ENCODE peak calls at places on chromosomes 3 and 15, in ten cellular contexts. G is stimulated activated CD8-positive, alpha-beta memory T cell treated with anti-CD3 and anti-CD28 coated beads, Interleukin-12 subunit alpha, Interleukin-12 subunit beta, amount 100 ng/mL, for 4 hours; Z is NCI-H69; L is activated T-cell treated with anti-CD3 and anti-CD28 coated beads for 4 hours; S is neural crest cell; M is ELF-1; X is SJSA1; F is NCI-H2081; H is uterus; Y is HAP-1. P is an unnamed sample.

GRCh38 chr15:22915866-22916515 is 64.2 kb downstream of the CYFIP1 start:
- DNase-seq in S (no peak), G (no peak), F (no peak), M (no peak), Z (no peak), X (no peak), Y (no peak), L (no peak), H (no peak), P (no peak)

GRCh38 chr3:123050666-123051065 is 16.2 kb upstream of the PDIA5 start:
- DNase-seq in Z (no peak), M (peak; percentile 68), X (no peak), S (no peak), Y (no peak), G (no peak), F (no peak), L (no peak), H (no peak), P (peak; percentile 34)

GRCh38 chr3:142608615-142609014 is 12.4 kb downstream of the PLS1 start:
- DNase-seq in G (no peak), M (peak; percentile 78), X (no peak), Y (no peak), S (no peak), L (no peak), Z (peak; percentile 17), H (no peak), F (no peak), P (peak; percentile 89)

GRCh38 chr15:64158363-64159134 is 4.3 kb downstream of the PPIB start:
- DNase-seq in M (peak; percentile 22), H (no peak), L (no peak), G (no peak), S (no peak), X (no peak), F (no peak), Y (no peak), Z (no peak), P (no peak)

GRCh38 chr3:7432610-7433009 is 571.7 kb downstream of the GRM7 start:
- DNase-seq in F (no peak), L (no peak), H (no peak), S (no peak), M (no peak), Y (no peak), X (no peak), Z (no peak), G (no peak), P (no peak)

GRCh38 chr3:24502690-24503089 is 8.0 kb upstream of the THRB start:
- DNase-seq in S (no peak), Z (no peak), M (no peak), H (no peak), G (no peak), L (no peak), X (no peak), F (no peak), Y (no peak), P (no peak)

GRCh38 chr3:123150449-123150954 is 51.2 kb upstream of the SEC22A start:
- DNase-seq in S (no peak), Y (no peak), L (no peak), F (no peak), H (no peak), X (no peak), Z (no peak), G (no peak), M (no peak), P (no peak)

GRCh38 chr3:196741401-196741761 is 1.7 kb downstream of the PAK2 start:
- DNase-seq in Z (no peak), G (no peak), F (no peak), Y (no peak), X (no peak), S (no peak), L (no peak), M (peak; percentile 9), H (no peak), P (no peak)

GRCh38 chr3:89740881-89741177 is 633.4 kb downstream of the EPHA3 start:
- DNase-seq in Y (no peak), X (no peak), L (no peak), S (no peak), Z (no peak), G (no peak), M (no peak), F (no peak), H (no peak), P (no peak)

GRCh38 chr15:29612096-29612495 is 210.2 kb downstream of the TJP1 start:
- DNase-seq in M (peak; percentile 77), L (no peak), H (no peak), Z (no peak), X (peak; percentile 40), F (no peak), Y (no peak), G (no peak), S (no peak), P (no peak)

GRCh38 chr3:64152100-64152499 is 73.2 kb downstream of the PRICKLE2 start:
- DNase-seq in Y (no peak), F (no peak), L (no peak), G (no peak), M (no peak), X (no peak), S (no peak), H (peak; percentile 79), Z (no peak), P (no peak)

GRCh38 chr15:61501815-61502214 is 272.7 kb upstream of the RORA start:
- DNase-seq in M (no peak), S (no peak), L (no peak), X (no peak), F (no peak), Y (no peak), Z (no peak), H (no peak), G (no peak), P (no peak)

GRCh38 chr3:10817506-10817905 is 1.5 kb downstream of the SLC6A11 start:
- DNase-seq in M (peak; percentile 6), G (no peak), H (no peak), Z (no peak), S (no peak), Y (no peak), L (no peak), F (no peak), X (no peak), P (no peak)

GRCh38 chr3:13507791-13508339 is 27.8 kb downstream of the HDAC11 start:
- DNase-seq in Z (peak; percentile 71), L (no peak), F (no peak), H (no peak), M (peak; percentile 82), Y (peak; percentile 37), G (no peak), X (peak; percentile 24), S (no peak), P (no peak)

GRCh38 chr15:84600331-84600686 is 500 bp upstream of the ZSCAN2 start:
- DNase-seq in Z (peak; percentile 77), G (peak; percentile 25), M (peak; percentile 76), Y (peak; percentile 94), H (peak; percentile 82), L (peak; percentile 33), X (peak; percentile 90), F (peak; percentile 74), S (peak; percentile 56), P (peak; percentile 87)

GRCh38 chr15:51097553-51098330 is 3.0 kb upstream of the TNFAIP8L3 start:
- DNase-seq in Z (no peak), H (peak; percentile 67), Y (no peak), G (no peak), F (no peak), X (peak; percentile 15), M (no peak), S (no peak), L (no peak), P (no peak)

GRCh38 chr15:84829428-84829827 is 12.3 kb downstream of the ALPK3 start:
- DNase-seq in L (no peak), Z (peak; percentile 7), H (no peak), S (no peak), G (no peak), Y (no peak), F (no peak), M (no peak), X (no peak), P (no peak)

GRCh38 chr3:21170964-21171363 is 580.0 kb downstream of the ZNF385D start:
- DNase-seq in H (no peak), F (no peak), L (no peak), M (peak; percentile 26), Z (peak; percentile 7), S (peak; percentile 3), X (no peak), G (no peak), Y (peak; percentile 55), P (no peak)

GRCh38 chr3:167898091-167898490 is 162.6 kb downstream of the SERPINI1 start:
- DNase-seq in Y (no peak), G (no peak), Z (no peak), S (no peak), H (no peak), X (no peak), M (no peak), F (no peak), L (no peak), P (no peak)